ENCODE peak calls at places on chromosomes 1 and 21, in seven cellular contexts. W is lower lobe of right lung, I is tibial artery, K is prostate gland, L is brain microvascular endothelial cell, J is left lung, F is right cardiac atrium. Z is an unnamed sample.

GRCh38 chr1:19815801-19816736 is 986 bp upstream of the RNF186 start:
- DNase-seq in F (no peak), W (peak), I (no peak), K (no peak), J (no peak), L (no peak), Z (no peak)

GRCh38 chr1:232655041-232655745 is 25.3 kb upstream of the SIPA1L2 start:
- DNase-seq in I (no peak), W (no peak), K (no peak), J (no peak), L (peak), F (no peak), Z (no peak)

GRCh38 chr1:163069655-163070277 is 605 bp downstream of the RGS4 start:
- DNase-seq in J (no peak), L (no peak), K (no peak), F (no peak), I (no peak), W (no peak), Z (no peak)

GRCh38 chr1:25754421-25755195 is 45.4 kb upstream of the SELENON start:
- DNase-seq in L (no peak), I (no peak), F (no peak), J (no peak), W (no peak), K (peak), Z (no peak)

GRCh38 chr1:225866061-225866844 is 15.9 kb downstream of the TMEM63A start:
- DNase-seq in F (peak), K (no peak), W (no peak), L (peak), J (no peak), I (no peak), Z (no peak)

GRCh38 chr1:59976194-59977074 is 49.9 kb upstream of the CYP2J2 start:
- DNase-seq in F (peak), L (peak), J (peak), I (peak), W (peak), K (peak), Z (peak)

GRCh38 chr21:39776589-39776988 is 31.6 kb downstream of the IGSF5 start:
- DNase-seq in K (no peak), L (no peak), I (no peak), J (no peak), F (no peak), W (no peak), Z (no peak)

GRCh38 chr1:109928591-109929111 is 18.0 kb downstream of the CSF1 start:
- DNase-seq in W (no peak), K (no peak), F (peak), J (no peak), I (peak), L (peak), Z (no peak)

GRCh38 chr1:183585038-183585437 is 5.2 kb downstream of the NCF2 start:
- DNase-seq in J (no peak), L (no peak), I (no peak), F (no peak), W (no peak), K (no peak), Z (no peak)

GRCh38 chr1:11045428-11046269 is 1.4 kb downstream of the MASP2 start:
- DNase-seq in W (peak), J (no peak), L (no peak), I (no peak), K (no peak), F (peak), Z (no peak)

GRCh38 chr1:26110731-26111529 is 694 bp upstream of the PDIK1L start:
- DNase-seq in F (peak), K (peak), J (peak), I (peak), W (peak), L (peak), Z (peak)

GRCh38 chr1:69737527-69738176 is 169.9 kb downstream of the LRRC7 start:
- DNase-seq in W (no peak), I (no peak), K (peak), L (peak), F (no peak), J (no peak), Z (no peak)

GRCh38 chr1:8133657-8134430 is 107.7 kb upstream of the ERRFI1 start:
- DNase-seq in F (peak), W (no peak), I (peak), J (no peak), L (peak), K (peak), Z (no peak)

GRCh38 chr1:67941746-67942145 is 108.5 kb upstream of the GNG12 start:
- DNase-seq in I (no peak), L (no peak), F (no peak), K (no peak), J (no peak), W (no peak), Z (no peak)

GRCh38 chr1:198903203-198903602 is 264.4 kb downstream of the PTPRC start:
- DNase-seq in F (no peak), K (no peak), J (no peak), W (no peak), L (no peak), I (no peak), Z (peak)

GRCh38 chr1:1954831-1955441 is 35.9 kb upstream of the TMEM52 start:
- DNase-seq in J (no peak), W (no peak), F (peak), L (no peak), I (no peak), K (no peak), Z (no peak)

GRCh38 chr1:179081696-179082307 is at the start of gene TOR3A:
- DNase-seq in W (peak), F (peak), J (peak), L (peak), K (peak), I (peak), Z (peak)

GRCh38 chr1:64623750-64624445 is 121.0 kb upstream of the RAVER2 start:
- DNase-seq in L (peak), K (no peak), W (no peak), J (no peak), I (no peak), F (peak), Z (no peak)

GRCh38 chr1:77639056-77639455 is 43.4 kb downstream of the ZZZ3 start:
- DNase-seq in K (no peak), I (no peak), L (no peak), W (no peak), J (no peak), F (no peak), Z (no peak)

GRCh38 chr1:205805082-205805711 is 7.8 kb downstream of the SLC41A1 start:
- DNase-seq in L (no peak), F (no peak), W (no peak), K (no peak), I (no peak), J (no peak), Z (no peak)

DNA sequence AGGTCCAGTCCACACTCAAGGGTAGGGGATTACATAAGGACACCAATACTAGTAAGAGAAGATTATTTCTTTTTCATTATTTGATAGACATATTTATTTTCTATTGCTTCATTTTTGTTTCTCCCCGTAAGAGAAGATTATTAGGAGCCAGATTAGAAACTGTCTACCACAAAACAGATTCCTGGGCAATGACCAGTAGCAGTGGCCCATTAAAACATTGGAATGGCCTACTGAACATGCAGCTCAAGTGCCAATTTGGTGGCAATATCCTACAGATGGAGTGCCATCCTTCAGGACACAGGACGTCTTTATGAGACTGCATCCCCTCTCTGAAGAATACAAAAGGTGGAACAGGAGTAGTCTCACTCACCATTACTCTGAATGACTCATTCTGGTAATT is 34.0 kb upstream of the ARHGAP29 start:
- DNase-seq in W (no peak), K (no peak), J (no peak), L (no peak), F (no peak), I (no peak), Z (no peak)
- H3K27ac ChIP-seq in W (no peak), K (no peak), J (no peak), L (peak), F (no peak), I (no peak), Z (no peak)

GRCh38 chr1:5643360-5644090 is 348.7 kb downstream of the NPHP4 start:
- DNase-seq in F (no peak), I (peak), W (no peak), J (no peak), L (no peak), K (no peak), Z (no peak)
- H3K27ac ChIP-seq in F (no peak), I (no peak), W (no peak), J (no peak), L (no peak), K (no peak), Z (no peak)

DNA sequence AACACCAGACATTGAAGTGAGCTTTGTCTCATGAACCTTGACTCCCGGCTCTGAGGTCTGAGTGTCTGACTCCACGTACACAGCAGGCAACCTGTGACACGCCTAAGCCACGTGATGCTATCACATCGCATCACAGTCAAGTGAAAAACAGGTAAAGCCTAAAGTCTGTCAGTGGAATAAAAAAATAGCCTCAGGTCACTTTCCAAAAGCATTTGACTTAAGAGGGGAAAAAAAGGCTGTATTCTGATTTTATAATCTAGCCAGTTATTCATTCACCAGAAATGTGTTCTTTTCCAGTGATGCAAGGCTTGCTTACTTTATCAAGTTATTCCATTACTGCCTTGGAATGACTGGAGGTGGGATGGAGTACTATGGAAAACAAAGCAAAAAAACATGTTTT is 163.2 kb upstream of the HMCN1 start:
- DNase-seq in L (no peak), I (no peak), J (no peak), F (no peak), W (no peak), K (no peak), Z (no peak)
- H3K27ac ChIP-seq in L (no peak), I (no peak), J (no peak), F (no peak), W (no peak), K (no peak), Z (no peak)

GRCh38 chr21:25925936-25926335 is 191.2 kb downstream of the GABPA start:
- DNase-seq in K (no peak), F (no peak), W (no peak), L (no peak), J (no peak), I (no peak), Z (no peak)
- H3K27ac ChIP-seq in K (no peak), F (peak), W (peak), L (no peak), J (peak), I (peak), Z (peak)

DNA sequence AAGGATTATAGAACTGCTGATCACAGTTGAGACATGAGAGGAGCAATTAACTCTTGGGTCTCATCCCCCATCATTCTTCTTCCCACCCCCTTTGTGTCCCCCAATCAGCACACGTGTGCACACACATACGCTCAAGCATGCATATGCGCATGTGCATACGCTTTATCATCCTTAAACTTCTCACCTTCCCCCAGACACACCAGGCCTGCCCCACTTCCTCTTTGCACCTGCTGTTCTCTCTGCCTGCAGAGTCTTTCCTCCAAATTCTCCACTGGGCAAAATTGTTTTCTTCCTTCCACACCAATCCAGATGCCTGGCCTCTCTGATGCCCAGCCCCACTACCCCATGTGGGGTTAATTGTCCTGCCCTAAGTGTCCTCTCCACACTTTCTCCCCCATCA is 13.1 kb upstream of the KCND3 start:
- DNase-seq in J (no peak), K (no peak), F (no peak), I (no peak), W (no peak), L (no peak), Z (no peak)
- H3K27ac ChIP-seq in J (no peak), K (no peak), F (no peak), I (no peak), W (no peak), L (no peak), Z (no peak)

DNA sequence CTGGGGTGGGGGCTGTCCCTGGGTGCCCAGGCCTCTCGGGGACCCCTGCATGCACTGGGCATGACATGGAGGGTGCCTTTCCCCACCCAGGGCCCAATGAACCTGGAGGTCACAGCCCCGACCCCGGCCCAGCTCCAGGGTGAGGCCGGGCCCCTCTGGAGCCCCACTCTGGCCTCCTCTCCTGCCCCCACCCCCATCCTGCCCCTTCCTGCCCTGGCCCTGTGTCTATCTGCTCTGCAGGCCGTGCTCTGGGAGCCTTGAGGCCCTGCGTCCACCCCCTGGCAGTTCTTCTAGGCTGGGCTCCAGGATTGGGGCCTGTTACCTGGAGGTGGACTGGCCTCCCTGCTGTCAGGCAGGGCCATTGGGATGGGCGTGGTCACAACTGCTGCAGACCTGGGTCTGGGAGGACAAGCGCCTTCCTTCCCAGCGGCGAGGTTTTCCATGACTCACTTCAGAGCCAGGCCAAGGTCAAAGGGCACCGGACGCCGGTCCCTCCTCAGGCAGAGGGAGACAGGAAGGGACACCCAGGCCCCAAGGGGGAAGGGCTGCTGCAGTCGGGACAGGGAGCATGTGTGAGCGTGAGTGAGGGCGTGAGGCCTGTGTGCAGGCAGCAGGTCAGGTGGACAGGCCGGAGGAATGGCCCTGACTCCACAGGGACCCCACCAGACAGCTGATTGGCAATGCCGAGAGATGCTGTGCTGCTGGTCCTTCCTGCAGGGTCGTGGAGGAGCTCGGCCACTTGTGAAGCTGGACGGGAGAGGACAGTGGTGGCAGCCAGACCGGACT is 31.1 kb upstream of the POFUT2 start:
- DNase-seq in L (no peak), W (peak), J (peak), I (peak), K (no peak), F (peak), Z (no peak)
- H3K27ac ChIP-seq in L (peak), W (peak), J (peak), I (peak), K (peak), F (peak), Z (peak)